ENCODE peak calls at places on chromosomes 7 and 10, in ten cellular contexts. One of them, this sample, is unnamed.

GRCh38 chr10:84825330-84825729 is 496.9 kb downstream of the CCSER2 start:
- DNase-seq in fibroblast of pulmonary artery: peak; percentile 10
- DNase-seq in Karpas-422: no peak
- DNase-seq in GM23248: peak; percentile 57
- DNase-seq in heart left ventricle: peak; percentile 41
- DNase-seq in transverse colon: no peak
- DNase-seq in left ventricle myocardium inferior: peak; percentile 22
- DNase-seq in astrocyte: peak; percentile 87
- DNase-seq in HCT116: no peak
- DNase-seq in CD4-positive, CD25-positive, alpha-beta regulatory T cell: no peak
- DNase-seq in this sample: no peak

GRCh38 chr7:95045236-95045923 is 138.0 kb downstream of the PPP1R9A start:
- DNase-seq in GM23248: peak; percentile 35
- DNase-seq in HCT116: no peak
- DNase-seq in fibroblast of pulmonary artery: peak; percentile 21
- DNase-seq in transverse colon: peak; percentile 16
- DNase-seq in left ventricle myocardium inferior: no peak
- DNase-seq in CD4-positive, CD25-positive, alpha-beta regulatory T cell: no peak
- DNase-seq in heart left ventricle: no peak
- DNase-seq in Karpas-422: peak; percentile 47
- DNase-seq in astrocyte: no peak
- DNase-seq in this sample: peak; percentile 19

GRCh38 chr7:14747701-14748100 is 154.8 kb downstream of the DGKB start:
- DNase-seq in Karpas-422: no peak
- DNase-seq in transverse colon: no peak
- DNase-seq in CD4-positive, CD25-positive, alpha-beta regulatory T cell: no peak
- DNase-seq in GM23248: no peak
- DNase-seq in HCT116: no peak
- DNase-seq in heart left ventricle: no peak
- DNase-seq in astrocyte: no peak
- DNase-seq in fibroblast of pulmonary artery: peak; percentile 69
- DNase-seq in left ventricle myocardium inferior: no peak
- DNase-seq in this sample: no peak

GRCh38 chr10:60414877-60415585 is 25.4 kb upstream of the ANK3 start:
- DNase-seq in HCT116: no peak
- DNase-seq in GM23248: peak; percentile 94
- DNase-seq in CD4-positive, CD25-positive, alpha-beta regulatory T cell: no peak
- DNase-seq in transverse colon: no peak
- DNase-seq in fibroblast of pulmonary artery: peak; percentile 81
- DNase-seq in heart left ventricle: no peak
- DNase-seq in Karpas-422: no peak
- DNase-seq in astrocyte: peak; percentile 95
- DNase-seq in left ventricle myocardium inferior: no peak
- DNase-seq in this sample: no peak

GRCh38 chr10:89481662-89482061 is 53.7 kb downstream of the SLC16A12 start:
- DNase-seq in GM23248: peak; percentile 90
- DNase-seq in heart left ventricle: no peak
- DNase-seq in HCT116: no peak
- DNase-seq in fibroblast of pulmonary artery: peak; percentile 98
- DNase-seq in CD4-positive, CD25-positive, alpha-beta regulatory T cell: no peak
- DNase-seq in Karpas-422: no peak
- DNase-seq in astrocyte: peak; percentile 88
- DNase-seq in left ventricle myocardium inferior: no peak
- DNase-seq in transverse colon: no peak
- DNase-seq in this sample: no peak

GRCh38 chr10:124157286-124157685 is 63.9 kb upstream of the CHST15 start:
- DNase-seq in fibroblast of pulmonary artery: no peak
- DNase-seq in transverse colon: no peak
- DNase-seq in Karpas-422: no peak
- DNase-seq in astrocyte: peak; percentile 76
- DNase-seq in GM23248: peak; percentile 8
- DNase-seq in CD4-positive, CD25-positive, alpha-beta regulatory T cell: no peak
- DNase-seq in left ventricle myocardium inferior: no peak
- DNase-seq in HCT116: no peak
- DNase-seq in heart left ventricle: no peak
- DNase-seq in this sample: no peak

GRCh38 chr10:116742367-116743265 is at the start of gene HSPA12A:
- DNase-seq in Karpas-422: no peak
- DNase-seq in GM23248: peak; percentile 96
- DNase-seq in heart left ventricle: peak; percentile 84
- DNase-seq in astrocyte: peak; percentile 83
- DNase-seq in HCT116: peak; percentile 50
- DNase-seq in CD4-positive, CD25-positive, alpha-beta regulatory T cell: no peak
- DNase-seq in left ventricle myocardium inferior: peak; percentile 81
- DNase-seq in transverse colon: peak; percentile 80
- DNase-seq in fibroblast of pulmonary artery: peak; percentile 87
- DNase-seq in this sample: no peak

GRCh38 chr7:158281441-158281840 is 306.2 kb downstream of the PTPRN2 start:
- DNase-seq in HCT116: no peak
- DNase-seq in Karpas-422: no peak
- DNase-seq in fibroblast of pulmonary artery: no peak
- DNase-seq in CD4-positive, CD25-positive, alpha-beta regulatory T cell: no peak
- DNase-seq in transverse colon: no peak
- DNase-seq in astrocyte: no peak
- DNase-seq in heart left ventricle: peak; percentile 1
- DNase-seq in left ventricle myocardium inferior: no peak
- DNase-seq in GM23248: no peak
- DNase-seq in this sample: no peak

GRCh38 chr10:35007858-35008301 is 82.3 kb downstream of the CUL2 start:
- DNase-seq in astrocyte: peak; percentile 35
- DNase-seq in HCT116: no peak
- DNase-seq in GM23248: no peak
- DNase-seq in heart left ventricle: no peak
- DNase-seq in transverse colon: no peak
- DNase-seq in fibroblast of pulmonary artery: no peak
- DNase-seq in Karpas-422: no peak
- DNase-seq in CD4-positive, CD25-positive, alpha-beta regulatory T cell: no peak
- DNase-seq in left ventricle myocardium inferior: no peak
- DNase-seq in this sample: no peak

GRCh38 chr7:98922392-98923107 is 44.2 kb downstream of the TRRAP start:
- DNase-seq in Karpas-422: no peak
- DNase-seq in HCT116: no peak
- DNase-seq in astrocyte: peak; percentile 35
- DNase-seq in GM23248: peak; percentile 39
- DNase-seq in left ventricle myocardium inferior: no peak
- DNase-seq in CD4-positive, CD25-positive, alpha-beta regulatory T cell: no peak
- DNase-seq in fibroblast of pulmonary artery: peak; percentile 75
- DNase-seq in heart left ventricle: no peak
- DNase-seq in transverse colon: no peak
- DNase-seq in this sample: no peak

GRCh38 chr7:105009667-105010537 is 4.1 kb upstream of the KMT2E start:
- DNase-seq in heart left ventricle: no peak
- DNase-seq in fibroblast of pulmonary artery: no peak
- DNase-seq in Karpas-422: no peak
- DNase-seq in HCT116: no peak
- DNase-seq in left ventricle myocardium inferior: no peak
- DNase-seq in CD4-positive, CD25-positive, alpha-beta regulatory T cell: no peak
- DNase-seq in GM23248: peak; percentile 30
- DNase-seq in transverse colon: no peak
- DNase-seq in astrocyte: no peak
- DNase-seq in this sample: no peak

DNA sequence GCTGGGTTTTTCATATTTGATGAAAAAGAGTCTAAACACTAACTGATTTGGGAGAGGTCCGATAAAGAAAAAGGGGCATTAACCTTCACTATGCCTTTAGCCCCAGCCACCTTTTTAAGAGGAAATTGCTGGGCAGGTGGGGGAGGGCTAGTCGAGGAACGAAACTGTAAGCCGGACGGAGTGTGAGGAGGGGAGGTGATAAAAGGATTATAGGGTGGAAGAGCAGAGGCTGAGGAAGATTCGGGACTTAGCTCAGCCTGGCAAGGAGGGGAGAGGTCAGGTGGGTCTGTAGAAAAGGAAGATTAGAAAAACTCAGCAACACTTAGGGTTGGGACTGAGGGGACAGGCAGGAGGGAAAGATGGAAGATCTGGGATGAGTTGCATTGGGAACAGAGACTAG is 77.0 kb downstream of the TSPAN12 start:
- DNase-seq in HCT116: no peak
- DNase-seq in heart left ventricle: no peak
- DNase-seq in Karpas-422: no peak
- DNase-seq in fibroblast of pulmonary artery: no peak
- DNase-seq in GM23248: no peak
- DNase-seq in CD4-positive, CD25-positive, alpha-beta regulatory T cell: no peak
- DNase-seq in left ventricle myocardium inferior: no peak
- DNase-seq in astrocyte: no peak
- DNase-seq in transverse colon: no peak
- DNase-seq in this sample: no peak
- H3K4me3 ChIP-seq in HCT116: no peak overlapping the region
- H3K4me3 ChIP-seq in heart left ventricle: no peak overlapping the region
- H3K4me3 ChIP-seq in Karpas-422: no peak overlapping the region
- H3K4me3 ChIP-seq in fibroblast of pulmonary artery: no peak overlapping the region
- H3K4me3 ChIP-seq in GM23248: no peak overlapping the region
- H3K4me3 ChIP-seq in CD4-positive, CD25-positive, alpha-beta regulatory T cell: no peak overlapping the region
- H3K4me3 ChIP-seq in left ventricle myocardium inferior: no peak overlapping the region
- H3K4me3 ChIP-seq in astrocyte: no peak overlapping the region
- H3K4me3 ChIP-seq in transverse colon: no peak overlapping the region
- H3K4me3 ChIP-seq in this sample: no peak overlapping the region

DNA sequence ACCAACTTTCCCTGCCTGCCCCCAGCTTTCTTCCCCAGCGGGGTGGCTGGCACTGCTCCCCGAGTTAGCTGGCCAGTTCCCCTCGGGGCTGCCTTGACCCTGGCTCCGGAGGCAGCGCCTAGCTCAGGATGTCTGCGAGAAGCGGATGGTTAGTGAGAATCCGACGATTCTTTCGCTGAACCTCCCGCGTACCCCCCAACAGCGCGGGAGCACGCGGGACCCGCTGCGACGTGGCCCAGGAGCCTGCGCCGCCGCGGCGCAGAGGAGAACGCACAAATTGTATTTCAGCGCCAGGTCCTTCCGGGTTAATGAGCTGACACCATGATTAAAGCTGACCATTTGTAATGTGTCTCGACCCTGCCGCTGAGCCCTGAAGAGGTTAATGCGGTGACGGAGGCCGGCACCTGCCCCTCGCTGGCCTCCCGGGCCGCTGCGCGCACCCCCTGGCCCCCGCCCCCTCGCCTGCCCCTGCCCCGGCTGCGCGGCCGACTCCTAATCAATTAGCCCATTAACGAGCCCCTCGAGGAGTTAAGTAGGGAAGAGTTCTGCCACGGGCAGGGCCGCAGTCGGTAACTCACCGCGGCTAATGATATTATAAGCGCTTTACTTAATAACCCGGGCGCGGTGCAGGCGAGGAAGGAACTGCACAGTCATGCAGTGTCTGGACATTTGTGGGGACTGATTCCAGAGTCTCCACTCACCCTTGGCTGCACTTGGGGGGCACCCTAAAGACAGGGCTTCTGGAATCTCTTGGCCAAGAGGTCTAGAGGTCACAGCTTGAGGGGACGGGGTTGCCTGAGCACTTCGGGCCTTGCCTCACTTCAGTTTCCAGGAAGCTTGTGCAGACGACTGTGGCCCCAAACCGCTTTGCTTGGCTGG is 1.7 kb upstream of the HMX2 start:
- DNase-seq in CD4-positive, CD25-positive, alpha-beta regulatory T cell: no peak
- DNase-seq in transverse colon: no peak
- DNase-seq in HCT116: no peak
- DNase-seq in astrocyte: no peak
- DNase-seq in GM23248: peak; percentile 41
- DNase-seq in heart left ventricle: no peak
- DNase-seq in fibroblast of pulmonary artery: no peak
- DNase-seq in Karpas-422: no peak
- DNase-seq in left ventricle myocardium inferior: no peak
- DNase-seq in this sample: no peak
- H3K4me3 ChIP-seq in CD4-positive, CD25-positive, alpha-beta regulatory T cell: no peak overlapping the region
- H3K4me3 ChIP-seq in transverse colon: no peak overlapping the region
- H3K4me3 ChIP-seq in HCT116: no peak overlapping the region
- H3K4me3 ChIP-seq in astrocyte: no peak overlapping the region
- H3K4me3 ChIP-seq in GM23248: no peak overlapping the region
- H3K4me3 ChIP-seq in heart left ventricle: no peak overlapping the region
- H3K4me3 ChIP-seq in fibroblast of pulmonary artery: no peak overlapping the region
- H3K4me3 ChIP-seq in Karpas-422: no peak overlapping the region
- H3K4me3 ChIP-seq in left ventricle myocardium inferior: peak overlapping the region; percentile 8
- H3K4me3 ChIP-seq in this sample: no peak overlapping the region

GRCh38 chr7:8128457-8129322 is 133.3 kb downstream of the ICA1 start:
- DNase-seq in HCT116: no peak
- DNase-seq in transverse colon: no peak
- DNase-seq in heart left ventricle: no peak
- DNase-seq in left ventricle myocardium inferior: no peak
- DNase-seq in astrocyte: no peak
- DNase-seq in Karpas-422: no peak
- DNase-seq in GM23248: no peak
- DNase-seq in fibroblast of pulmonary artery: no peak
- DNase-seq in CD4-positive, CD25-positive, alpha-beta regulatory T cell: no peak
- DNase-seq in this sample: no peak

GRCh38 chr7:8129323-8129659 is 132.7 kb downstream of the ICA1 start:
- DNase-seq in CD4-positive, CD25-positive, alpha-beta regulatory T cell: no peak
- DNase-seq in GM23248: no peak
- DNase-seq in heart left ventricle: no peak
- DNase-seq in HCT116: no peak
- DNase-seq in transverse colon: no peak
- DNase-seq in left ventricle myocardium inferior: no peak
- DNase-seq in astrocyte: no peak
- DNase-seq in fibroblast of pulmonary artery: no peak
- DNase-seq in Karpas-422: no peak
- DNase-seq in this sample: no peak

GRCh38 chr7:8121243-8121642 is 140.7 kb downstream of the ICA1 start:
- DNase-seq in GM23248: peak; percentile 4
- DNase-seq in left ventricle myocardium inferior: no peak
- DNase-seq in HCT116: no peak
- DNase-seq in Karpas-422: no peak
- DNase-seq in CD4-positive, CD25-positive, alpha-beta regulatory T cell: no peak
- DNase-seq in astrocyte: no peak
- DNase-seq in heart left ventricle: no peak
- DNase-seq in transverse colon: no peak
- DNase-seq in fibroblast of pulmonary artery: no peak
- DNase-seq in this sample: no peak

GRCh38 chr7:8126768-8127167 is 135.2 kb downstream of the ICA1 start:
- DNase-seq in astrocyte: no peak
- DNase-seq in Karpas-422: no peak
- DNase-seq in transverse colon: no peak
- DNase-seq in GM23248: no peak
- DNase-seq in CD4-positive, CD25-positive, alpha-beta regulatory T cell: no peak
- DNase-seq in HCT116: no peak
- DNase-seq in left ventricle myocardium inferior: no peak
- DNase-seq in fibroblast of pulmonary artery: no peak
- DNase-seq in heart left ventricle: no peak
- DNase-seq in this sample: no peak

GRCh38 chr7:8125680-8126444 is 136.1 kb downstream of the ICA1 start:
- DNase-seq in Karpas-422: peak; percentile 51
- DNase-seq in GM23248: no peak
- DNase-seq in left ventricle myocardium inferior: no peak
- DNase-seq in CD4-positive, CD25-positive, alpha-beta regulatory T cell: peak; percentile 78
- DNase-seq in fibroblast of pulmonary artery: no peak
- DNase-seq in transverse colon: peak; percentile 42
- DNase-seq in HCT116: no peak
- DNase-seq in heart left ventricle: peak; percentile 26
- DNase-seq in astrocyte: no peak
- DNase-seq in this sample: peak; percentile 51
- H3K4me3 ChIP-seq in Karpas-422: no peak overlapping the region
- H3K4me3 ChIP-seq in GM23248: no peak overlapping the region
- H3K4me3 ChIP-seq in left ventricle myocardium inferior: no peak overlapping the region
- H3K4me3 ChIP-seq in CD4-positive, CD25-positive, alpha-beta regulatory T cell: peak overlapping the region; percentile 45
- H3K4me3 ChIP-seq in fibroblast of pulmonary artery: no peak overlapping the region
- H3K4me3 ChIP-seq in transverse colon: no peak overlapping the region
- H3K4me3 ChIP-seq in HCT116: no peak overlapping the region
- H3K4me3 ChIP-seq in heart left ventricle: no peak overlapping the region
- H3K4me3 ChIP-seq in astrocyte: no peak overlapping the region
- H3K4me3 ChIP-seq in this sample: no peak overlapping the region

DNA sequence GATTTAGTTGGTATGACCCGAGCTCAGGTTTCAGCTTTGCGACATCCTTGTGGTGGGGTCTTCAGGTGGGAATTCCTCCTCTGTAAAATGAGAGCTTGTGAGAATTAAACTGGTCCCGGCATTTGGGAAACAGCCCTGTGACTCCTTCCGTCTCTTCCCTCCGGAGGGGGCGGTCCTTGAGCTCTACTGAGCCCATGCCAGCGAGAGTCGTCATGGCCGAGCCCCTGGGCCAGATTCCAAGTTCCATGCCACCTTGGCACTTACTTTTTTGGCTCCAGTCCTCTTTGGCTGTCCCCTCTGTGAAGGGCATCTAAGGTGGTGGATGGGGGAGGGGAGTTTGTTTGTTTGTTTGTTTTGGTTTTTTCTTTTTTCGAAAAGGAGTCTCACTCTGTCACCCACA is 47.6 kb downstream of the GTF2IRD1 start:
- DNase-seq in GM23248: peak; percentile 6
- DNase-seq in Karpas-422: no peak
- DNase-seq in transverse colon: peak; percentile 69
- DNase-seq in left ventricle myocardium inferior: peak; percentile 65
- DNase-seq in fibroblast of pulmonary artery: no peak
- DNase-seq in HCT116: no peak
- DNase-seq in astrocyte: peak; percentile 12
- DNase-seq in heart left ventricle: peak; percentile 77
- DNase-seq in CD4-positive, CD25-positive, alpha-beta regulatory T cell: no peak
- DNase-seq in this sample: no peak
- H3K4me3 ChIP-seq in GM23248: no peak overlapping the region
- H3K4me3 ChIP-seq in Karpas-422: no peak overlapping the region
- H3K4me3 ChIP-seq in transverse colon: no peak overlapping the region
- H3K4me3 ChIP-seq in left ventricle myocardium inferior: peak overlapping the region; percentile 41
- H3K4me3 ChIP-seq in fibroblast of pulmonary artery: no peak overlapping the region
- H3K4me3 ChIP-seq in HCT116: no peak overlapping the region
- H3K4me3 ChIP-seq in astrocyte: no peak overlapping the region
- H3K4me3 ChIP-seq in heart left ventricle: no peak overlapping the region
- H3K4me3 ChIP-seq in CD4-positive, CD25-positive, alpha-beta regulatory T cell: no peak overlapping the region
- H3K4me3 ChIP-seq in this sample: no peak overlapping the region